ENCODE peak calls at places on chromosomes 11 and 22, in seven cellular contexts. E, B, Q, M, A, L and V are unnamed samples.

GRCh38 chr22:20548806-20549205 is 41.4 kb downstream of the MED15 start:
- ATAC-seq in E (no peak), B (no peak), Q (no peak), M (no peak), A (no peak), L (no peak), V (no peak)

GRCh38 chr22:37442537-37442936 is 15.3 kb upstream of the ELFN2 start:
- ATAC-seq in E (peak), B (peak), Q (no peak), M (no peak), A (no peak), L (peak), V (no peak)

GRCh38 chr11:117345039-117345438 is 17.4 kb downstream of the CEP164 start:
- ATAC-seq in E (no peak), B (no peak), Q (no peak), M (no peak), A (no peak), L (no peak), V (no peak)

GRCh38 chr11:12853652-12854296 is 155.3 kb upstream of the RASSF10 start:
- ATAC-seq in E (peak), B (no peak), Q (peak), M (peak), A (peak), L (no peak), V (peak)

GRCh38 chr11:78037056-78037455 is 14.0 kb upstream of the KCTD14 start:
- ATAC-seq in E (peak), B (no peak), Q (peak), M (no peak), A (peak), L (no peak), V (no peak)

GRCh38 chr11:86869531-86869930 is 69.2 kb downstream of the PRSS23 start:
- ATAC-seq in E (no peak), B (peak), Q (peak), M (peak), A (peak), L (no peak), V (no peak)

GRCh38 chr11:87176044-87176443 is 138.3 kb downstream of the TMEM135 start:
- ATAC-seq in E (no peak), B (no peak), Q (no peak), M (no peak), A (no peak), L (no peak), V (no peak)

GRCh38 chr11:64251986-64252837 is 882 bp downstream of the PLCB3 start:
- ATAC-seq in E (peak), B (peak), Q (peak), M (peak), A (peak), L (no peak), V (no peak)

GRCh38 chr11:118872403-118872821 is 11.3 kb upstream of the CXCR5 start:
- ATAC-seq in E (no peak), B (no peak), Q (no peak), M (no peak), A (no peak), L (peak), V (no peak)

GRCh38 chr11:118180300-118180703 is 3.9 kb upstream of the SCN2B start:
- ATAC-seq in E (peak), B (peak), Q (peak), M (peak), A (peak), L (peak), V (peak)

GRCh38 chr11:126431401-126432064 is 76.0 kb downstream of the ST3GAL4 start:
- ATAC-seq in E (peak), B (peak), Q (peak), M (peak), A (peak), L (no peak), V (peak)

GRCh38 chr22:20165421-20165820 is 14.6 kb upstream of the CCDC188 start:
- ATAC-seq in E (no peak), B (no peak), Q (no peak), M (no peak), A (no peak), L (no peak), V (no peak)